ENCODE peak calls at places on chromosomes 2 and 18, in six cellular contexts. One of them, this sample, is unnamed.
A peak's percentile ranks its signal among the peaks of the same experiment; 100 is the strongest.

GRCh38 chr2:205800257-205800656 is 118.0 kb downstream of the NRP2 start:
- DNase-seq in aorta: no peak
- DNase-seq in cerebellum: no peak
- DNase-seq in non-pigmented ciliary epithelial cell: no peak
- DNase-seq in foreskin fibroblast: no peak
- DNase-seq in A549: no peak
- DNase-seq in this sample: no peak

GRCh38 chr2:112033600-112033999 is 21.5 kb upstream of the TMEM87B start:
- DNase-seq in foreskin fibroblast: peak; percentile 46
- DNase-seq in A549: no peak
- DNase-seq in cerebellum: no peak
- DNase-seq in non-pigmented ciliary epithelial cell: no peak
- DNase-seq in aorta: peak; percentile 70
- DNase-seq in this sample: peak; percentile 49

GRCh38 chr2:204900910-204901309 is 355.6 kb downstream of the PARD3B start:
- DNase-seq in non-pigmented ciliary epithelial cell: no peak
- DNase-seq in foreskin fibroblast: peak; percentile 8
- DNase-seq in A549: peak; percentile 60
- DNase-seq in cerebellum: no peak
- DNase-seq in aorta: peak; percentile 42
- DNase-seq in this sample: no peak

GRCh38 chr2:124024491-124025348 is at the start of gene CNTNAP5:
- DNase-seq in foreskin fibroblast: peak; percentile 7
- DNase-seq in aorta: peak; percentile 38
- DNase-seq in non-pigmented ciliary epithelial cell: no peak
- DNase-seq in A549: no peak
- DNase-seq in cerebellum: peak; percentile 19
- DNase-seq in this sample: peak; percentile 65

GRCh38 chr2:127165539-127165935 is 54.6 kb downstream of the CYP27C1 start:
- DNase-seq in cerebellum: no peak
- DNase-seq in A549: no peak
- DNase-seq in foreskin fibroblast: no peak
- DNase-seq in non-pigmented ciliary epithelial cell: no peak
- DNase-seq in aorta: no peak
- DNase-seq in this sample: no peak

GRCh38 chr2:64826703-64827102 is 162.5 kb upstream of the SLC1A4 start:
- DNase-seq in non-pigmented ciliary epithelial cell: no peak
- DNase-seq in foreskin fibroblast: no peak
- DNase-seq in aorta: no peak
- DNase-seq in cerebellum: no peak
- DNase-seq in A549: no peak
- DNase-seq in this sample: no peak

GRCh38 chr2:223027442-223027841 is 24.5 kb upstream of the KCNE4 start:
- DNase-seq in cerebellum: no peak
- DNase-seq in A549: peak; percentile 51
- DNase-seq in aorta: peak; percentile 52
- DNase-seq in foreskin fibroblast: peak; percentile 84
- DNase-seq in non-pigmented ciliary epithelial cell: no peak
- DNase-seq in this sample: no peak

GRCh38 chr18:13375302-13376255 is 157.0 kb downstream of the LDLRAD4 start:
- DNase-seq in A549: peak; percentile 61
- DNase-seq in foreskin fibroblast: peak; percentile 84
- DNase-seq in aorta: peak; percentile 93
- DNase-seq in non-pigmented ciliary epithelial cell: peak; percentile 76
- DNase-seq in cerebellum: no peak
- DNase-seq in this sample: no peak

GRCh38 chr2:7736646-7737305 is 819.6 kb downstream of the RNF144A start:
- DNase-seq in cerebellum: no peak
- DNase-seq in foreskin fibroblast: peak; percentile 67
- DNase-seq in A549: peak; percentile 28
- DNase-seq in non-pigmented ciliary epithelial cell: no peak
- DNase-seq in aorta: no peak
- DNase-seq in this sample: no peak

GRCh38 chr18:49835405-49835804 is 22.1 kb upstream of the ACAA2 start:
- DNase-seq in non-pigmented ciliary epithelial cell: no peak
- DNase-seq in foreskin fibroblast: no peak
- DNase-seq in aorta: no peak
- DNase-seq in A549: no peak
- DNase-seq in cerebellum: no peak
- DNase-seq in this sample: no peak

GRCh38 chr2:70005752-70006446 is 44.5 kb upstream of the ASPRV1 start:
- DNase-seq in aorta: no peak
- DNase-seq in A549: no peak
- DNase-seq in foreskin fibroblast: no peak
- DNase-seq in cerebellum: no peak
- DNase-seq in non-pigmented ciliary epithelial cell: no peak
- DNase-seq in this sample: no peak

GRCh38 chr2:241038374-241039180 is 40.2 kb downstream of the SNED1 start:
- DNase-seq in cerebellum: no peak
- DNase-seq in non-pigmented ciliary epithelial cell: no peak
- DNase-seq in aorta: no peak
- DNase-seq in foreskin fibroblast: no peak
- DNase-seq in A549: no peak
- DNase-seq in this sample: no peak

GRCh38 chr2:9738718-9739496 is 104.4 kb upstream of the TAF1B start:
- DNase-seq in A549: no peak
- DNase-seq in cerebellum: no peak
- DNase-seq in non-pigmented ciliary epithelial cell: no peak
- DNase-seq in aorta: peak; percentile 58
- DNase-seq in foreskin fibroblast: peak; percentile 22
- DNase-seq in this sample: no peak

GRCh38 chr2:85173909-85174308 is 40.7 kb downstream of the TCF7L1 start:
- DNase-seq in A549: no peak
- DNase-seq in foreskin fibroblast: no peak
- DNase-seq in cerebellum: no peak
- DNase-seq in non-pigmented ciliary epithelial cell: no peak
- DNase-seq in aorta: no peak
- DNase-seq in this sample: no peak

GRCh38 chr18:30889582-30890301 is 152.8 kb downstream of the DSC3 start:
- DNase-seq in foreskin fibroblast: no peak
- DNase-seq in aorta: no peak
- DNase-seq in A549: peak; percentile 27
- DNase-seq in cerebellum: no peak
- DNase-seq in non-pigmented ciliary epithelial cell: peak; percentile 28
- DNase-seq in this sample: no peak

GRCh38 chr2:61220768-61221167 is 58.8 kb downstream of the C2orf74 start:
- DNase-seq in cerebellum: no peak
- DNase-seq in aorta: no peak
- DNase-seq in non-pigmented ciliary epithelial cell: peak; percentile 55
- DNase-seq in A549: no peak
- DNase-seq in foreskin fibroblast: peak; percentile 87
- DNase-seq in this sample: no peak

GRCh38 chr2:232352511-232353091 is 25.9 kb upstream of the ALPP start:
- DNase-seq in cerebellum: no peak
- DNase-seq in non-pigmented ciliary epithelial cell: no peak
- DNase-seq in foreskin fibroblast: no peak
- DNase-seq in A549: no peak
- DNase-seq in aorta: peak; percentile 33
- DNase-seq in this sample: peak; percentile 39

GRCh38 chr18:59834267-59834666 is 65.5 kb upstream of the PMAIP1 start:
- DNase-seq in foreskin fibroblast: no peak
- DNase-seq in A549: no peak
- DNase-seq in non-pigmented ciliary epithelial cell: no peak
- DNase-seq in cerebellum: no peak
- DNase-seq in aorta: no peak
- DNase-seq in this sample: no peak

GRCh38 chr18:25351280-25351772 is 640 bp downstream of the ZNF521 start:
- DNase-seq in non-pigmented ciliary epithelial cell: no peak
- DNase-seq in A549: no peak
- DNase-seq in foreskin fibroblast: no peak
- DNase-seq in cerebellum: no peak
- DNase-seq in aorta: no peak
- DNase-seq in this sample: no peak

GRCh38 chr2:159076233-159076632 is 107.8 kb downstream of the TANC1 start:
- DNase-seq in non-pigmented ciliary epithelial cell: no peak
- DNase-seq in A549: no peak
- DNase-seq in aorta: no peak
- DNase-seq in cerebellum: no peak
- DNase-seq in foreskin fibroblast: peak; percentile 92
- DNase-seq in this sample: no peak

GRCh38 chr2:61044596-61044995 is 21.1 kb upstream of the SANBR start:
- DNase-seq in A549: no peak
- DNase-seq in non-pigmented ciliary epithelial cell: no peak
- DNase-seq in foreskin fibroblast: no peak
- DNase-seq in aorta: no peak
- DNase-seq in cerebellum: no peak
- DNase-seq in this sample: no peak

GRCh38 chr2:152606965-152607364 is 110.3 kb downstream of the PRPF40A start:
- DNase-seq in non-pigmented ciliary epithelial cell: no peak
- DNase-seq in A549: no peak
- DNase-seq in aorta: no peak
- DNase-seq in cerebellum: no peak
- DNase-seq in foreskin fibroblast: no peak
- DNase-seq in this sample: no peak

GRCh38 chr18:33201509-33201926 is 239.0 kb downstream of the CCDC178 start:
- DNase-seq in foreskin fibroblast: peak; percentile 8
- DNase-seq in aorta: no peak
- DNase-seq in cerebellum: no peak
- DNase-seq in non-pigmented ciliary epithelial cell: no peak
- DNase-seq in A549: peak; percentile 6
- DNase-seq in this sample: no peak

GRCh38 chr2:171531836-171532450 is 9.7 kb downstream of the CYBRD1 start:
- DNase-seq in aorta: no peak
- DNase-seq in A549: no peak
- DNase-seq in non-pigmented ciliary epithelial cell: no peak
- DNase-seq in cerebellum: no peak
- DNase-seq in foreskin fibroblast: peak; percentile 33
- DNase-seq in this sample: no peak

GRCh38 chr18:23301971-23302370 is 151.1 kb upstream of the RIOK3 start:
- DNase-seq in foreskin fibroblast: no peak
- DNase-seq in non-pigmented ciliary epithelial cell: no peak
- DNase-seq in aorta: no peak
- DNase-seq in A549: no peak
- DNase-seq in cerebellum: peak; percentile 72
- DNase-seq in this sample: no peak

This sample was measured in lower lobe of right lung.